ENCODE peak calls at places on chromosomes 3 and 15, in seven cellular contexts. T is Panc1, A is upper lobe of left lung, B is GM12878, Z is HCT116, Q is K562, P is HepG2. J is an unnamed sample.

GRCh38 chr3:114469070-114469469 is 175.2 kb downstream of the TIGIT start:
- ATAC-seq in T (no peak), A (no peak), B (no peak), Z (no peak), Q (no peak), P (no peak), J (no peak)

GRCh38 chr3:195916291-195916690 is 7.9 kb upstream of the TNK2 start:
- ATAC-seq in T (no peak), A (no peak), B (no peak), Z (no peak), Q (no peak), P (no peak), J (no peak)

GRCh38 chr3:194045289-194045688 is 90.7 kb upstream of the HES1 start:
- ATAC-seq in T (no peak), A (no peak), B (peak; percentile 94), Z (no peak), Q (no peak), P (no peak), J (no peak)

GRCh38 chr15:84818221-84819131 is 1.3 kb downstream of the ALPK3 start:
- ATAC-seq in T (no peak), A (no peak), B (no peak), Z (peak; percentile 25), Q (no peak), P (peak; percentile 56), J (no peak)

GRCh38 chr15:70447927-70448698 is 315.2 kb downstream of the UACA start:
- ATAC-seq in T (no peak), A (no peak), B (no peak), Z (no peak), Q (peak; percentile 95), P (no peak), J (no peak)

GRCh38 chr3:117131259-117131658 is 421.7 kb downstream of the TUSC7 start:
- ATAC-seq in T (no peak), A (peak; percentile 61), B (no peak), Z (no peak), Q (no peak), P (no peak), J (no peak)

GRCh38 chr3:42081814-42082473 is 9.2 kb upstream of the TRAK1 start:
- ATAC-seq in T (no peak), A (no peak), B (peak; percentile 68), Z (no peak), Q (no peak), P (no peak), J (no peak)

GRCh38 chr3:56630966-56631365 is 52.1 kb downstream of the TASOR start:
- ATAC-seq in T (no peak), A (no peak), B (no peak), Z (no peak), Q (no peak), P (no peak), J (no peak)

GRCh38 chr3:114863848-114864247 is 283.2 kb downstream of the ZBTB20 start:
- ATAC-seq in T (no peak), A (no peak), B (peak; percentile 38), Z (no peak), Q (no peak), P (no peak), J (no peak)

GRCh38 chr3:172181936-172182708 is 142.7 kb downstream of the FNDC3B start:
- ATAC-seq in T (peak; percentile 71), A (no peak), B (peak; percentile 50), Z (peak; percentile 36), Q (peak; percentile 35), P (no peak), J (no peak)

GRCh38 chr3:52743721-52744120 is 27.0 kb downstream of the NEK4 start:
- ATAC-seq in T (no peak), A (no peak), B (no peak), Z (no peak), Q (no peak), P (peak; percentile 62), J (no peak)

GRCh38 chr15:29776859-29777258 is 45.4 kb downstream of the TJP1 start:
- ATAC-seq in T (no peak), A (no peak), B (no peak), Z (no peak), Q (no peak), P (no peak), J (no peak)

GRCh38 chr15:85336870-85337269 is 43.5 kb upstream of the AKAP13 start:
- ATAC-seq in T (no peak), A (no peak), B (no peak), Z (no peak), Q (no peak), P (no peak), J (peak; percentile 66)

GRCh38 chr15:52642386-52643361 is 36.5 kb downstream of the ATOSA start:
- ATAC-seq in T (no peak), A (no peak), B (no peak), Z (peak; percentile 22), Q (no peak), P (no peak), J (peak; percentile 41)

GRCh38 chr3:131454501-131454900 is 48.3 kb downstream of the MRPL3 start:
- ATAC-seq in T (no peak), A (no peak), B (no peak), Z (no peak), Q (no peak), P (no peak), J (no peak)

GRCh38 chr3:36525115-36525711 is 144.9 kb downstream of the STAC start:
- ATAC-seq in T (no peak), A (no peak), B (no peak), Z (no peak), Q (no peak), P (no peak), J (no peak)

GRCh38 chr3:150180349-150180748 is 209.7 kb upstream of the PFN2 start:
- ATAC-seq in T (no peak), A (no peak), B (no peak), Z (no peak), Q (no peak), P (peak; percentile 37), J (no peak)

GRCh38 chr3:11306815-11307589 is 34.8 kb downstream of the ATG7 start:
- ATAC-seq in T (no peak), A (no peak), B (peak; percentile 71), Z (no peak), Q (peak; percentile 34), P (no peak), J (no peak)

GRCh38 chr15:94266000-94266399 is 34.6 kb downstream of the MCTP2 start:
- ATAC-seq in T (no peak), A (no peak), B (no peak), Z (no peak), Q (no peak), P (peak; percentile 66), J (no peak)

GRCh38 chr3:56970401-56971002 is 90.0 kb upstream of the SPATA12 start:
- ATAC-seq in T (no peak), A (no peak), B (peak; percentile 64), Z (no peak), Q (peak; percentile 22), P (no peak), J (no peak)

GRCh38 chr3:48398701-48399386 is 26.8 kb downstream of the FBXW12 start:
- ATAC-seq in T (no peak), A (no peak), B (no peak), Z (no peak), Q (peak; percentile 27), P (peak; percentile 30), J (no peak)

GRCh38 chr3:48402281-48402732 is 27.6 kb downstream of the PLXNB1 start:
- ATAC-seq in T (peak; percentile 38), A (peak; percentile 24), B (no peak), Z (peak; percentile 65), Q (no peak), P (no peak), J (peak; percentile 95)

GRCh38 chr3:48402907-48403306 is 27.0 kb downstream of the PLXNB1 start:
- ATAC-seq in T (no peak), A (no peak), B (no peak), Z (no peak), Q (no peak), P (no peak), J (no peak)

GRCh38 chr3:48399387-48400172 is 27.6 kb downstream of the FBXW12 start:
- ATAC-seq in T (no peak), A (no peak), B (peak; percentile 18), Z (peak; percentile 26), Q (peak; percentile 44), P (peak; percentile 48), J (no peak)

GRCh38 chr3:48400824-48401433 is 28.9 kb downstream of the FBXW12 start:
- ATAC-seq in T (peak; percentile 80), A (peak; percentile 69), B (peak; percentile 92), Z (peak; percentile 80), Q (peak; percentile 86), P (peak; percentile 17), J (no peak)
- TF ChIP-seq POLR2AphosphoS5 in T (no peak), A (no peak), B (no peak), Z (no peak), Q (no peak), P (no peak), J (no peak)

GRCh38 chr15:99566157-99566900 is 545 bp downstream of the MEF2A start:
- ATAC-seq in T (peak; percentile 33), A (no peak), B (peak; percentile 41), Z (peak; percentile 15), Q (peak; percentile 60), P (peak; percentile 23), J (no peak)
- TF ChIP-seq POLR2AphosphoS5 in T (no peak), A (peak; percentile 16), B (no peak), Z (no peak), Q (no peak), P (no peak), J (no peak)

DNA sequence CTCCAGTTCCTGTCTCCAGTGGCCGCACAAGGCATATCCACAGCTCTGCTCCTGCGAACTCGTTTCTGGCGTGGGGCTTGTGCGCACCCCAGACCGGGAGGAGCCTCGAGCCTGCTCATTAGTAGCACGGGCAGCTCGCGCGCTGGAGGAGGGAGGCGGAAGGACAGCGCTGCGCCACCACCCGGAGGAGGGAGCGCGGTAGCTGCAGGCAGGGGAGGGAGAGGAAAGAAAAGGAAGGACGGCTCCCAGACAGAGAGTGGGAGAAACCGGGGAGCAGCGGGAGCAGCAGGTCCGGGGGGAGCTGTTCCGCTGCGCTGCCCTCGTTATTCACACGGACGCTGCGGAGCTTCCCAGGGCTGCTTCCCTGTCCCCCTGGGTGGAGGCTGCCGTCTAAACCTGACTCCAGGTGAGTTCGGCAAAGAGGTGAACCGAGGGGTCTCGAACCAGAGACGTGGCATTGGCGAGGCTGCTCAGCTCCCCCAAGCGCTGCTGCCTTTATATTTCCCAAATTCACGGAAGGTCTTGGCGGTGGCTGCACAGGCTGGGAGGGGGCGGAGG is 121.3 kb upstream of the ZNF717 start:
- ATAC-seq in T (no peak), A (peak; percentile 49), B (no peak), Z (no peak), Q (no peak), P (peak; percentile 86), J (peak; percentile 50)
- TF ChIP-seq POLR2AphosphoS5 in T (no peak), A (no peak), B (no peak), Z (no peak), Q (no peak), P (no peak), J (no peak)

DNA sequence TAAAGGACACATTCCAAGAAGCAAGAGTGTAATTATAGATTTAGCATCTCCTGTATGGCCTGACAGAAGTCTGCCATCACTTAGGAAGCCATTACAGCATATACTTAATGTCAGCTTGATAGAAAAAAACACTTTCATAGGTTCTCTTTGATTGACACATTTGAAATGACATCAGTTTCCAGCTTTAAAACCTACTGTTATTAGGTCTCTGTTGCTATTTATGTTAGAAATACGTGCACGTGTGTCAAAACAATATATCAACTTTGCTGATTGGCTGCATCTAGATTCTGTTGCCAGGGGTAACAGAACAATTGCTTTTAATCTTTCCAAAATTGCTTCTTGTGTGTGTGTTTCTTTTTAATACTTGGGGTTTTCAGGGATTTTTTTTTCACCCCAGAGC is 389.3 kb upstream of the ATP11B start:
- ATAC-seq in T (no peak), A (no peak), B (no peak), Z (no peak), Q (no peak), P (no peak), J (no peak)
- TF ChIP-seq POLR2AphosphoS5 in T (no peak), A (no peak), B (no peak), Z (no peak), Q (no peak), P (no peak), J (no peak)